ENCODE peak calls at places on chromosome 10, in eight cellular contexts. One of them, this sample, is unnamed.

GRCh38 chr10:6221971-6222751 is 19.4 kb downstream of the PFKFB3 start:
- DNase-seq in CD8-positive, alpha-beta T cell: no peak
- DNase-seq in right atrium auricular region: no peak
- DNase-seq in A549: no peak
- DNase-seq in naive thymus-derived CD4-positive, alpha-beta T cell: no peak
- DNase-seq in heart left ventricle: no peak
- DNase-seq in Panc1: no peak
- DNase-seq in sigmoid colon: no peak
- DNase-seq in this sample: no peak

GRCh38 chr10:101839421-101840063 is 4.1 kb downstream of the KCNIP2 start:
- DNase-seq in CD8-positive, alpha-beta T cell: peak; percentile 34
- DNase-seq in right atrium auricular region: no peak
- DNase-seq in A549: no peak
- DNase-seq in naive thymus-derived CD4-positive, alpha-beta T cell: no peak
- DNase-seq in heart left ventricle: peak; percentile 57
- DNase-seq in Panc1: no peak
- DNase-seq in sigmoid colon: no peak
- DNase-seq in this sample: peak; percentile 45

GRCh38 chr10:3782099-3782455 is 2.9 kb downstream of the KLF6 start:
- DNase-seq in CD8-positive, alpha-beta T cell: no peak
- DNase-seq in right atrium auricular region: no peak
- DNase-seq in A549: no peak
- DNase-seq in naive thymus-derived CD4-positive, alpha-beta T cell: peak; percentile 51
- DNase-seq in heart left ventricle: no peak
- DNase-seq in Panc1: no peak
- DNase-seq in sigmoid colon: no peak
- DNase-seq in this sample: peak; percentile 77

GRCh38 chr10:62050941-62051433 is 149.5 kb downstream of the ARID5B start:
- DNase-seq in CD8-positive, alpha-beta T cell: peak; percentile 57
- DNase-seq in right atrium auricular region: peak; percentile 91
- DNase-seq in A549: peak; percentile 81
- DNase-seq in naive thymus-derived CD4-positive, alpha-beta T cell: peak; percentile 79
- DNase-seq in heart left ventricle: peak; percentile 58
- DNase-seq in Panc1: peak; percentile 92
- DNase-seq in sigmoid colon: no peak
- DNase-seq in this sample: peak; percentile 87

GRCh38 chr10:61477469-61477868 is 24.3 kb upstream of the TMEM26 start:
- DNase-seq in CD8-positive, alpha-beta T cell: no peak
- DNase-seq in right atrium auricular region: no peak
- DNase-seq in A549: no peak
- DNase-seq in naive thymus-derived CD4-positive, alpha-beta T cell: no peak
- DNase-seq in heart left ventricle: no peak
- DNase-seq in Panc1: no peak
- DNase-seq in sigmoid colon: no peak
- DNase-seq in this sample: no peak

GRCh38 chr10:117339569-117339968 is 35.7 kb downstream of the PDZD8 start:
- DNase-seq in CD8-positive, alpha-beta T cell: no peak
- DNase-seq in right atrium auricular region: no peak
- DNase-seq in A549: no peak
- DNase-seq in naive thymus-derived CD4-positive, alpha-beta T cell: no peak
- DNase-seq in heart left ventricle: no peak
- DNase-seq in Panc1: no peak
- DNase-seq in sigmoid colon: no peak
- DNase-seq in this sample: no peak

GRCh38 chr10:11145498-11145855 is 127.8 kb downstream of the CELF2 start:
- DNase-seq in CD8-positive, alpha-beta T cell: peak; percentile 61
- DNase-seq in right atrium auricular region: no peak
- DNase-seq in A549: no peak
- DNase-seq in naive thymus-derived CD4-positive, alpha-beta T cell: peak; percentile 78
- DNase-seq in heart left ventricle: peak; percentile 58
- DNase-seq in Panc1: no peak
- DNase-seq in sigmoid colon: no peak
- DNase-seq in this sample: peak; percentile 94

GRCh38 chr10:86500846-86501245 is 20.7 kb downstream of the WAPL start:
- DNase-seq in CD8-positive, alpha-beta T cell: no peak
- DNase-seq in right atrium auricular region: no peak
- DNase-seq in A549: no peak
- DNase-seq in naive thymus-derived CD4-positive, alpha-beta T cell: no peak
- DNase-seq in heart left ventricle: no peak
- DNase-seq in Panc1: no peak
- DNase-seq in sigmoid colon: no peak
- DNase-seq in this sample: no peak

GRCh38 chr10:47013469-47014169 is 102.4 kb downstream of the PTPN20 start:
- DNase-seq in CD8-positive, alpha-beta T cell: no peak
- DNase-seq in right atrium auricular region: peak; percentile 68
- DNase-seq in A549: no peak
- DNase-seq in naive thymus-derived CD4-positive, alpha-beta T cell: no peak
- DNase-seq in heart left ventricle: peak; percentile 44
- DNase-seq in Panc1: no peak
- DNase-seq in sigmoid colon: peak; percentile 77
- DNase-seq in this sample: no peak

GRCh38 chr10:62527019-62527827 is 153.1 kb downstream of the ZNF365 start:
- DNase-seq in CD8-positive, alpha-beta T cell: no peak
- DNase-seq in right atrium auricular region: no peak
- DNase-seq in A549: no peak
- DNase-seq in naive thymus-derived CD4-positive, alpha-beta T cell: no peak
- DNase-seq in heart left ventricle: no peak
- DNase-seq in Panc1: no peak
- DNase-seq in sigmoid colon: no peak
- DNase-seq in this sample: no peak

GRCh38 chr10:66928000-66928770 is 2.3 kb downstream of the LRRTM3 start:
- DNase-seq in CD8-positive, alpha-beta T cell: no peak
- DNase-seq in right atrium auricular region: no peak
- DNase-seq in A549: no peak
- DNase-seq in naive thymus-derived CD4-positive, alpha-beta T cell: no peak
- DNase-seq in heart left ventricle: no peak
- DNase-seq in Panc1: no peak
- DNase-seq in sigmoid colon: peak; percentile 49
- DNase-seq in this sample: no peak

GRCh38 chr10:1119027-1119426 is 62.8 kb downstream of the WDR37 start:
- DNase-seq in CD8-positive, alpha-beta T cell: no peak
- DNase-seq in right atrium auricular region: no peak
- DNase-seq in A549: no peak
- DNase-seq in naive thymus-derived CD4-positive, alpha-beta T cell: no peak
- DNase-seq in heart left ventricle: no peak
- DNase-seq in Panc1: no peak
- DNase-seq in sigmoid colon: no peak
- DNase-seq in this sample: no peak

GRCh38 chr10:110179220-110179619 is 28.2 kb upstream of the MXI1 start:
- DNase-seq in CD8-positive, alpha-beta T cell: no peak
- DNase-seq in right atrium auricular region: no peak
- DNase-seq in A549: no peak
- DNase-seq in naive thymus-derived CD4-positive, alpha-beta T cell: no peak
- DNase-seq in heart left ventricle: no peak
- DNase-seq in Panc1: no peak
- DNase-seq in sigmoid colon: no peak
- DNase-seq in this sample: no peak

GRCh38 chr10:30062582-30062981 is 3.2 kb upstream of the JCAD start:
- DNase-seq in CD8-positive, alpha-beta T cell: no peak
- DNase-seq in right atrium auricular region: no peak
- DNase-seq in A549: no peak
- DNase-seq in naive thymus-derived CD4-positive, alpha-beta T cell: no peak
- DNase-seq in heart left ventricle: no peak
- DNase-seq in Panc1: no peak
- DNase-seq in sigmoid colon: no peak
- DNase-seq in this sample: no peak

GRCh38 chr10:71136036-71136690 is 76.2 kb upstream of the UNC5B start:
- DNase-seq in CD8-positive, alpha-beta T cell: no peak
- DNase-seq in right atrium auricular region: peak; percentile 23
- DNase-seq in A549: no peak
- DNase-seq in naive thymus-derived CD4-positive, alpha-beta T cell: no peak
- DNase-seq in heart left ventricle: no peak
- DNase-seq in Panc1: no peak
- DNase-seq in sigmoid colon: no peak
- DNase-seq in this sample: no peak

GRCh38 chr10:80945267-80945880 is 407.7 kb downstream of the SH2D4B start:
- DNase-seq in CD8-positive, alpha-beta T cell: no peak
- DNase-seq in right atrium auricular region: no peak
- DNase-seq in A549: peak; percentile 4
- DNase-seq in naive thymus-derived CD4-positive, alpha-beta T cell: no peak
- DNase-seq in heart left ventricle: no peak
- DNase-seq in Panc1: peak; percentile 45
- DNase-seq in sigmoid colon: no peak
- DNase-seq in this sample: no peak

GRCh38 chr10:22341190-22341935 is 3.9 kb upstream of the SPAG6 start:
- DNase-seq in CD8-positive, alpha-beta T cell: no peak
- DNase-seq in right atrium auricular region: no peak
- DNase-seq in A549: peak; percentile 30
- DNase-seq in naive thymus-derived CD4-positive, alpha-beta T cell: no peak
- DNase-seq in heart left ventricle: peak; percentile 60
- DNase-seq in Panc1: no peak
- DNase-seq in sigmoid colon: no peak
- DNase-seq in this sample: no peak

GRCh38 chr10:43137701-43137970 is 609 bp upstream of the CSGALNACT2 start:
- DNase-seq in CD8-positive, alpha-beta T cell: no peak
- DNase-seq in right atrium auricular region: peak; percentile 59
- DNase-seq in A549: peak; percentile 32
- DNase-seq in naive thymus-derived CD4-positive, alpha-beta T cell: no peak
- DNase-seq in heart left ventricle: peak; percentile 45
- DNase-seq in Panc1: no peak
- DNase-seq in sigmoid colon: no peak
- DNase-seq in this sample: no peak

GRCh38 chr10:71575446-71575845 is 144.1 kb downstream of the C10orf105 start:
- DNase-seq in CD8-positive, alpha-beta T cell: no peak
- DNase-seq in right atrium auricular region: no peak
- DNase-seq in A549: no peak
- DNase-seq in naive thymus-derived CD4-positive, alpha-beta T cell: no peak
- DNase-seq in heart left ventricle: peak; percentile 78
- DNase-seq in Panc1: no peak
- DNase-seq in sigmoid colon: no peak
- DNase-seq in this sample: no peak

GRCh38 chr10:128897414-128897928 is 569.6 kb upstream of the MGMT start:
- DNase-seq in CD8-positive, alpha-beta T cell: no peak
- DNase-seq in right atrium auricular region: no peak
- DNase-seq in A549: no peak
- DNase-seq in naive thymus-derived CD4-positive, alpha-beta T cell: no peak
- DNase-seq in heart left ventricle: no peak
- DNase-seq in Panc1: no peak
- DNase-seq in sigmoid colon: no peak
- DNase-seq in this sample: no peak
- H3K9me3 ChIP-seq in CD8-positive, alpha-beta T cell: no peaks in the 10 kb centered on the region
- H3K9me3 ChIP-seq in right atrium auricular region: no peaks in the 10 kb centered on the region
- H3K9me3 ChIP-seq in A549: no peaks in the 10 kb centered on the region
- H3K9me3 ChIP-seq in naive thymus-derived CD4-positive, alpha-beta T cell: no peaks in the 10 kb centered on the region
- H3K9me3 ChIP-seq in heart left ventricle: no peaks in the 10 kb centered on the region
- H3K9me3 ChIP-seq in Panc1: no peaks in the 10 kb centered on the region
- H3K9me3 ChIP-seq in sigmoid colon: no peaks in the 10 kb centered on the region
- H3K9me3 ChIP-seq in this sample: no peaks in the 10 kb centered on the region

DNA sequence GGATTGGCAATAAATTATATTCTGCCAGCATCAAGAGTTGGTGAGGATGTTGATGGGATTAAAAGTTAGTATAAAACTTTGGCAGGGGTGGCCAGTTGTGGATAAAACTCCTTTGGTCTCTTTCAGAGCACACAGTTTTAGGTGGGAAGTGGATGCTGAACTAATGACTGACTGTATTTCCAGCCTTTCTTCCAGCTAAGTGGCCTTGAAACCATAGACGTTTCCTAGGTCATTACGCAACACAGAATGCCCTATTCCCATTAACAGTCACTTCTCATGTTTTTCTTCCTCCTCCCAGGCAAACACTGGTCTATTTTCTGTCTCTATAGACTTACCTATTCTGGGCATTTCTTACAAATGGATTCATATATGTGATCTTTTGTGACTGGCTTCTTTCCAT is 467.4 kb downstream of the NEBL start:
- DNase-seq in CD8-positive, alpha-beta T cell: no peak
- DNase-seq in right atrium auricular region: no peak
- DNase-seq in A549: no peak
- DNase-seq in naive thymus-derived CD4-positive, alpha-beta T cell: no peak
- DNase-seq in heart left ventricle: no peak
- DNase-seq in Panc1: no peak
- DNase-seq in sigmoid colon: no peak
- DNase-seq in this sample: no peak
- H3K9me3 ChIP-seq in CD8-positive, alpha-beta T cell: no peaks in the 10 kb centered on the region
- H3K9me3 ChIP-seq in right atrium auricular region: peaks cover 16% of the 10 kb centered on the region
- H3K9me3 ChIP-seq in A549: peaks cover 5% of the 10 kb centered on the region
- H3K9me3 ChIP-seq in naive thymus-derived CD4-positive, alpha-beta T cell: no peaks in the 10 kb centered on the region
- H3K9me3 ChIP-seq in heart left ventricle: no peaks in the 10 kb centered on the region
- H3K9me3 ChIP-seq in Panc1: no peaks in the 10 kb centered on the region
- H3K9me3 ChIP-seq in sigmoid colon: no peaks in the 10 kb centered on the region
- H3K9me3 ChIP-seq in this sample: no peaks in the 10 kb centered on the region

GRCh38 chr10:18549105-18549504 is 102.3 kb downstream of the NSUN6 start:
- DNase-seq in CD8-positive, alpha-beta T cell: no peak
- DNase-seq in right atrium auricular region: no peak
- DNase-seq in A549: no peak
- DNase-seq in naive thymus-derived CD4-positive, alpha-beta T cell: no peak
- DNase-seq in heart left ventricle: no peak
- DNase-seq in Panc1: no peak
- DNase-seq in sigmoid colon: no peak
- DNase-seq in this sample: no peak

GRCh38 chr10:18551473-18551872 is 99.9 kb downstream of the NSUN6 start:
- DNase-seq in CD8-positive, alpha-beta T cell: no peak
- DNase-seq in right atrium auricular region: no peak
- DNase-seq in A549: no peak
- DNase-seq in naive thymus-derived CD4-positive, alpha-beta T cell: no peak
- DNase-seq in heart left ventricle: no peak
- DNase-seq in Panc1: no peak
- DNase-seq in sigmoid colon: no peak
- DNase-seq in this sample: no peak

GRCh38 chr10:18557960-18558359 is 93.4 kb downstream of the NSUN6 start:
- DNase-seq in CD8-positive, alpha-beta T cell: no peak
- DNase-seq in right atrium auricular region: no peak
- DNase-seq in A549: no peak
- DNase-seq in naive thymus-derived CD4-positive, alpha-beta T cell: no peak
- DNase-seq in heart left ventricle: no peak
- DNase-seq in Panc1: no peak
- DNase-seq in sigmoid colon: no peak
- DNase-seq in this sample: no peak

GRCh38 chr10:18556522-18557147 is 94.8 kb downstream of the NSUN6 start:
- DNase-seq in CD8-positive, alpha-beta T cell: no peak
- DNase-seq in right atrium auricular region: no peak
- DNase-seq in A549: no peak
- DNase-seq in naive thymus-derived CD4-positive, alpha-beta T cell: no peak
- DNase-seq in heart left ventricle: no peak
- DNase-seq in Panc1: no peak
- DNase-seq in sigmoid colon: no peak
- DNase-seq in this sample: no peak

DNA sequence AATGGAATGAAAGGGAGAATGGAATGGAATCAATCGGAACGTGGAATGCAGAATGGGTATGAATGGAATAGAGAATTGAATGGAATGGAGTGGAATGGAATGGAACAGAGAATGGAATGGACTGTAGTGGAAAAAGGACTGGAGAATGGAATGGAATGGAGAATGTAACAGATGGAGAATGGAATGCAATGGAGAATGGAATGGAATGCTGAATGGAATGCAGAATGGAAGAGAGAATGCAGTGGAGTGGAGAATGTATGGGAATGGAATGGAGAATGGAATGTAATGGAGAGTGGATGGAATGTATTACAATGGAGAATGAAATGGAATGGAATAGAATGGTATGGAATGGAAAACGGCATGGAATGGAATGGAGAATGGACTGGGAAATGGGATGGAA is 96.9 kb downstream of the NSUN6 start:
- DNase-seq in CD8-positive, alpha-beta T cell: no peak
- DNase-seq in right atrium auricular region: no peak
- DNase-seq in A549: no peak
- DNase-seq in naive thymus-derived CD4-positive, alpha-beta T cell: no peak
- DNase-seq in heart left ventricle: no peak
- DNase-seq in Panc1: no peak
- DNase-seq in sigmoid colon: no peak
- DNase-seq in this sample: no peak
- H3K9me3 ChIP-seq in CD8-positive, alpha-beta T cell: no peaks in the 10 kb centered on the region
- H3K9me3 ChIP-seq in right atrium auricular region: no peaks in the 10 kb centered on the region
- H3K9me3 ChIP-seq in A549: peaks cover 4% of the 10 kb centered on the region
- H3K9me3 ChIP-seq in naive thymus-derived CD4-positive, alpha-beta T cell: no peaks in the 10 kb centered on the region
- H3K9me3 ChIP-seq in heart left ventricle: no peaks in the 10 kb centered on the region
- H3K9me3 ChIP-seq in Panc1: no peaks in the 10 kb centered on the region
- H3K9me3 ChIP-seq in sigmoid colon: peaks cover 11% of the 10 kb centered on the region
- H3K9me3 ChIP-seq in this sample: no peaks in the 10 kb centered on the region

GRCh38 chr10:119406137-119406536 is 136.4 kb downstream of the RGS10 start:
- DNase-seq in CD8-positive, alpha-beta T cell: no peak
- DNase-seq in right atrium auricular region: no peak
- DNase-seq in A549: no peak
- DNase-seq in naive thymus-derived CD4-positive, alpha-beta T cell: no peak
- DNase-seq in heart left ventricle: no peak
- DNase-seq in Panc1: no peak
- DNase-seq in sigmoid colon: no peak
- DNase-seq in this sample: no peak
- H3K9me3 ChIP-seq in CD8-positive, alpha-beta T cell: no peaks in the 10 kb centered on the region
- H3K9me3 ChIP-seq in right atrium auricular region: no peaks in the 10 kb centered on the region
- H3K9me3 ChIP-seq in A549: no peaks in the 10 kb centered on the region
- H3K9me3 ChIP-seq in naive thymus-derived CD4-positive, alpha-beta T cell: no peaks in the 10 kb centered on the region
- H3K9me3 ChIP-seq in heart left ventricle: no peaks in the 10 kb centered on the region
- H3K9me3 ChIP-seq in Panc1: no peaks in the 10 kb centered on the region
- H3K9me3 ChIP-seq in sigmoid colon: no peaks in the 10 kb centered on the region
- H3K9me3 ChIP-seq in this sample: no peaks in the 10 kb centered on the region

This sample was measured in CD4-positive, CD25-positive, alpha-beta regulatory T cell.